ENCODE peak calls at places on chromosomes 13 and 19, in four cellular contexts. O is HepG2, S is GM12878, V is H1. J is an unnamed sample.

GRCh38 chr19:44277331-44277730 is 17.6 kb downstream of the ZNF233 start:
- DNase-seq in O (no peak), S (no peak), V (no peak), J (no peak)

GRCh38 chr19:13070425-13071140 is 32.1 kb downstream of the LYL1 start:
- DNase-seq in O (no peak), S (no peak), V (no peak), J (no peak)

GRCh38 chr19:40190891-40191835 is at the start of gene MAP3K10:
- DNase-seq in O (peak; percentile 53), S (peak; percentile 12), V (no peak), J (peak; percentile 89)

GRCh38 chr19:33252971-33253370 is 27.3 kb upstream of the SLC7A10 start:
- DNase-seq in O (no peak), S (no peak), V (no peak), J (no peak)

GRCh38 chr13:113758651-113759524 is at the start of gene TMEM255B:
- DNase-seq in O (no peak), S (no peak), V (no peak), J (peak; percentile 91)

GRCh38 chr19:54426291-54426918 is 11.1 kb downstream of the TTYH1 start:
- DNase-seq in O (no peak), S (no peak), V (no peak), J (no peak)

GRCh38 chr13:95385373-95385772 is 84.1 kb upstream of the ABCC4 start:
- DNase-seq in O (no peak), S (no peak), V (no peak), J (no peak)

GRCh38 chr19:17178291-17178690 is 36.9 kb upstream of the USE1 start:
- DNase-seq in O (no peak), S (no peak), V (no peak), J (no peak)

GRCh38 chr19:58021541-58022282 is 12.1 kb upstream of the ZSCAN1 start:
- DNase-seq in O (peak; percentile 53), S (no peak), V (no peak), J (peak; percentile 58)

GRCh38 chr19:52786078-52786463 is 520 bp downstream of the ZNF600 start:
- DNase-seq in O (no peak), S (no peak), V (no peak), J (peak; percentile 3)

GRCh38 chr19:52734340-52734892 is 428 bp downstream of the ZNF611 start:
- DNase-seq in O (no peak), S (no peak), V (no peak), J (peak; percentile 48)

GRCh38 chr19:56071151-56071550 is 49.9 kb downstream of the ZNF787 start:
- DNase-seq in O (peak; percentile 39), S (no peak), V (no peak), J (peak; percentile 39)

GRCh38 chr13:39818953-39819352 is 163.5 kb downstream of the COG6 start:
- DNase-seq in O (no peak), S (no peak), V (no peak), J (no peak)

GRCh38 chr19:2618611-2619010 is 83.9 kb downstream of the GNG7 start:
- DNase-seq in O (no peak), S (no peak), V (no peak), J (no peak)

GRCh38 chr13:29844441-29844840 is 6.0 kb downstream of the UBL3 start:
- DNase-seq in O (no peak), S (no peak), V (no peak), J (no peak)

GRCh38 chr13:23645851-23646250 is 75.6 kb downstream of the TNFRSF19 start:
- DNase-seq in O (no peak), S (no peak), V (no peak), J (no peak)

GRCh38 chr19:28737526-28737925 is 475.4 kb downstream of the UQCRFS1 start:
- DNase-seq in O (no peak), S (no peak), V (no peak), J (no peak)

GRCh38 chr19:35208121-35208520 is 20.4 kb downstream of the FAM187B start:
- DNase-seq in O (no peak), S (no peak), V (no peak), J (no peak)

GRCh38 chr19:35206379-35206778 is 22.2 kb downstream of the FAM187B start:
- DNase-seq in O (no peak), S (peak; percentile 52), V (no peak), J (no peak)

GRCh38 chr19:35205733-35206323 is 22.7 kb downstream of the FAM187B start:
- DNase-seq in O (no peak), S (no peak), V (no peak), J (no peak)

GRCh38 chr19:35206855-35207254 is 21.7 kb downstream of the FAM187B start:
- DNase-seq in O (no peak), S (no peak), V (no peak), J (no peak)

GRCh38 chr19:35207391-35207871 is 21.1 kb downstream of the FAM187B start:
- DNase-seq in O (no peak), S (no peak), V (no peak), J (no peak)
- TF ChIP-seq BRCA1 in O (no peak), S (no peak), V (no peak), J (no peak)

GRCh38 chr19:38055040-38055439 is 148.0 kb downstream of the SIPA1L3 start:
- DNase-seq in O (no peak), S (no peak), V (no peak), J (no peak)
- H3K4me3 ChIP-seq in O (no peak overlapping the region), S (no peak overlapping the region), V (peak overlapping the region; percentile 13), J (no peak overlapping the region)

GRCh38 chr19:676343-677105 is at the start of gene FSTL3:
- DNase-seq in O (no peak), S (no peak), V (no peak), J (peak; percentile 70)
- TF ChIP-seq BRCA1 in O (no peak), S (no peak), V (no peak), J (no peak)

GRCh38 chr19:27729332-27729731 is 1483.6 kb downstream of the UQCRFS1 start:
- DNase-seq in O (no peak), S (no peak), V (no peak), J (no peak)
- H3K4me3 ChIP-seq in O (no peak overlapping the region), S (no peak overlapping the region), V (no peak overlapping the region), J (no peak overlapping the region)

GRCh38 chr19:15260939-15261338 is 28.7 kb upstream of the EPHX3 start:
- DNase-seq in O (no peak), S (no peak), V (no peak), J (no peak)
- TF ChIP-seq BRCA1 in O (no peak), S (no peak), V (no peak), J (no peak)

GRCh38 chr13:104616990-104617389 is 1550.8 kb upstream of the SLC10A2 start:
- DNase-seq in O (no peak), S (no peak), V (no peak), J (no peak)
- H3K4me3 ChIP-seq in O (no peak overlapping the region), S (no peak overlapping the region), V (no peak overlapping the region), J (no peak overlapping the region)

J was measured in K562.